ENCODE peak calls at places on chromosomes 2 and 18, in nine cellular contexts. N is pancreas, T is cardiac fibroblast, G is cardiac muscle cell, I is HFFc6, F is GM20000, X is fibroblast of the aortic adventitia, Z is GM12865, U is testis. R is an unnamed sample.

GRCh38 chr2:95354469-95354901 is 48.0 kb upstream of the FAHD2A start:
- DNase-seq in N (no peak), T (no peak), G (no peak), I (no peak), F (no peak), X (no peak), Z (no peak), U (no peak), R (no peak)

GRCh38 chr2:56369316-56369715 is 185.5 kb downstream of the CCDC85A start:
- DNase-seq in N (no peak), T (peak), G (no peak), I (peak), F (no peak), X (no peak), Z (no peak), U (no peak), R (no peak)

GRCh38 chr2:159933040-159933726 is 129.2 kb downstream of the PLA2R1 start:
- DNase-seq in N (no peak), T (no peak), G (no peak), I (no peak), F (no peak), X (no peak), Z (no peak), U (no peak), R (no peak)

GRCh38 chr2:74025971-74026612 is 41.4 kb downstream of the TET3 start:
- DNase-seq in N (no peak), T (peak), G (no peak), I (peak), F (no peak), X (no peak), Z (no peak), U (no peak), R (peak)

GRCh38 chr2:61014805-61015204 is 2.7 kb upstream of the PEX13 start:
- DNase-seq in N (no peak), T (no peak), G (no peak), I (no peak), F (no peak), X (no peak), Z (no peak), U (no peak), R (no peak)

GRCh38 chr2:63858291-63858690 is 16.6 kb downstream of the UGP2 start:
- DNase-seq in N (no peak), T (no peak), G (no peak), I (no peak), F (no peak), X (no peak), Z (no peak), U (no peak), R (no peak)

GRCh38 chr2:239377591-239377990 is 23.2 kb downstream of the HDAC4 start:
- DNase-seq in N (no peak), T (no peak), G (no peak), I (no peak), F (no peak), X (no peak), Z (no peak), U (no peak), R (no peak)

GRCh38 chr2:197024206-197024605 is 97.7 kb upstream of the PGAP1 start:
- DNase-seq in N (no peak), T (no peak), G (no peak), I (no peak), F (no peak), X (no peak), Z (no peak), U (no peak), R (no peak)

GRCh38 chr18:10927980-10928605 is 221.3 kb downstream of the PIEZO2 start:
- DNase-seq in N (no peak), T (peak), G (no peak), I (no peak), F (peak), X (peak), Z (peak), U (no peak), R (no peak)

GRCh38 chr18:62249478-62250097 is 62.5 kb downstream of the RELCH start:
- DNase-seq in N (peak), T (peak), G (peak), I (peak), F (peak), X (peak), Z (peak), U (peak), R (peak)

GRCh38 chr18:519019-519879 is 18.7 kb upstream of the COLEC12 start:
- DNase-seq in N (peak), T (peak), G (peak), I (no peak), F (peak), X (peak), Z (peak), U (peak), R (peak)

GRCh38 chr2:172415759-172416158 is 11.6 kb upstream of the ITGA6 start:
- DNase-seq in N (no peak), T (no peak), G (no peak), I (no peak), F (no peak), X (no peak), Z (no peak), U (no peak), R (no peak)

GRCh38 chr18:56202567-56203136 is 435.7 kb downstream of the TXNL1 start:
- DNase-seq in N (no peak), T (peak), G (no peak), I (no peak), F (no peak), X (peak), Z (no peak), U (no peak), R (no peak)

DNA sequence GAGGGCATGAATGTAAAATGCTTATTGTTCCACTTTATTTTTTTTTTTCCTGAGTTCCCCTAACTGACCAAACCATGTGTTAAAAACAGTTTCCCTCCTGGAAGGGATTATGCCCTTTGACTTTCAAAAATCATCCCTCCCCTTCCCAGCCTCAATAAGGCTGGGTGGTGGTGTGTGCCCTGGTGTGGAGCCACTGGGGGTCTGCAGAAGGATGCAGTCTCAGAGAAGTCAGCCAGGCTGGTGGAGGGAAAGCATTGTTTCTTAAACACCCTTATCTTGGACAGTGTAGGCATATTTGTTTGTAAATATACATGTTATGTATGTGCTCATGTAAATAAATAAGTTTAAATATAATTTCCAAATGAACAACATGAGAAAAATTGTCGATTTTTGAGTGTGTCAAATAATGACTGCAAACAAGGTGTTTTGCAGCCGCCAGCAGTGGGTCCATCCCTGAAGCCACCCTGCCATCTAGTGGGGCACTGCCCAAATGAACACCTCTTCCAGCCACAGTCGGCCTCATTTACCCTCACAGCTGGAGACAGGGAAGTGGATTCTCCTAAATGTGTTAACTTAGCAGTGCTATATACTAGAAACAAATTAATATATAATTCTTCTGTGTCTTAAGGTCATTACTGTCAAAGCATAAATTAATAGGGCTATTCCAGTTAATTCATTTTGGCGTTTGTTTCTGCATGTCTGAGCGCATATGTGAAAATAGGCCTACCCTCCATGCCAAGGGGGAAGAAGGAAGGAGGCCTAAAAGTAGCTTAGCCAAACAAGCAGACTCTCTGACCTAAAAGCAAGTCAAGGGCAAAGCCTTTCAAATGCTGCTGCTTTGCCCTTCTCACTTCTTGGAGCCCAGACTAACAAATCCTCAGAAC is 209.6 kb upstream of the PIK3C3 start:
- DNase-seq in N (peak), T (peak), G (peak), I (peak), F (peak), X (peak), Z (peak), U (peak), R (peak)
- TF ChIP-seq CTCF in N (peak), T (peak), G (peak), I (peak), F (peak), X (no peak), Z (peak), U (no peak), R (peak)

DNA sequence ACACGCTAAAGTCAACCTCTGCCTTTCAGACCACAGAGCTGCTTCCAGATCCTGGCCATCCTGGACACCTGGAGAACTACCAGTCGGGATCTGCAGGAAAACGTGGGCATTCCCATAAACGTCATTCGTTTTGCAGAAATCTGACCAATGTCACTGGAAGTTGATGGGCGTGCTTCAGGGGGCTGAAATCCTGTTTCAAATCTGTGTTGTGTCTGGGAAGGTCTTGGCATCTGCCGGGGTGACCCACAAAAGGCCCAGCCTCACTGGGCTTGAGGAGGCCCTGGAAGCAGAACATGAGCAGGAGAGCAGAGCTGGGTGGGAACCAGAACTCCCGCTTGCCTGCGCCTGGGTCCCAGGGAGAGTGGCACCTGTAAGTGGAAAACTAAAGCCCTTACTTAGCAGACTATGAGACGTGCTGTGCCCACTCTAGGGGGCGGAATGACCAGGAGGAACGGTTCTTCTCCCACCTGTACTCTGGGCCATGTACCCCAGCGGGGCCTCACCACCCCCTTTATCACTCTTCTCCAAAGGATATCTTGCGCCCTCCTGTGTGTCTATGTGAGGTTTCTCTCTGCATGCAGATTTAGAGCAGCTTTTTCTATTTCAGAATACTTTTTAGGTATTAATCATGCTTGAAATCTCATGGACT is 200.9 kb downstream of the FAM210A start:
- DNase-seq in N (peak), T (no peak), G (no peak), I (no peak), F (no peak), X (no peak), Z (no peak), U (no peak), R (no peak)
- TF ChIP-seq CTCF in N (no peak), T (no peak), G (no peak), I (no peak), F (no peak), X (no peak), Z (no peak), U (no peak), R (no peak)

GRCh38 chr2:173496746-173497145 is 142.1 kb downstream of the CDCA7 start:
- DNase-seq in N (no peak), T (peak), G (no peak), I (peak), F (no peak), X (peak), Z (no peak), U (no peak), R (peak)

GRCh38 chr2:173488861-173489260 is 134.2 kb downstream of the CDCA7 start:
- DNase-seq in N (no peak), T (peak), G (no peak), I (no peak), F (no peak), X (no peak), Z (no peak), U (no peak), R (no peak)

DNA sequence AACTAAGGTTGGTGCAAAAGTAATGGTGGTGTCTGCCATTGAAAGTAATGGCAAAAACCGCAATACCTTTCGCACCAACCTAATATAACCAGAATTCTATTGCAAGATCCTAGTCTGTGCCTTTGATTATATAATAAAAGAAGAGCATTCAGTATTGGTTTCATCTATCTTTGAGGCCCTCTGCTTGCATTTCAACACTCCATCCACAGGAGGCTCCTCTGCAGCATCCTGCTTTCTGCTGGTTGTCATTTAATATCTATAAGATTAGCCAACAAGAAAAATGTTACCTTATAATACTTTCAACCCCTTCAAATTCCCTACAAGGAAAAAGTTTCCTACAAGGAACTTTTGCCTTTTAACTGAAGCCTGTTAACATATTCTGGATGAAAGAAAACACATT is 139.2 kb downstream of the CDCA7 start:
- DNase-seq in N (no peak), T (no peak), G (no peak), I (no peak), F (no peak), X (no peak), Z (no peak), U (no peak), R (no peak)
- TF ChIP-seq CTCF in N (no peak), T (no peak), G (no peak), I (peak), F (no peak), X (peak), Z (no peak), U (no peak), R (no peak)

DNA sequence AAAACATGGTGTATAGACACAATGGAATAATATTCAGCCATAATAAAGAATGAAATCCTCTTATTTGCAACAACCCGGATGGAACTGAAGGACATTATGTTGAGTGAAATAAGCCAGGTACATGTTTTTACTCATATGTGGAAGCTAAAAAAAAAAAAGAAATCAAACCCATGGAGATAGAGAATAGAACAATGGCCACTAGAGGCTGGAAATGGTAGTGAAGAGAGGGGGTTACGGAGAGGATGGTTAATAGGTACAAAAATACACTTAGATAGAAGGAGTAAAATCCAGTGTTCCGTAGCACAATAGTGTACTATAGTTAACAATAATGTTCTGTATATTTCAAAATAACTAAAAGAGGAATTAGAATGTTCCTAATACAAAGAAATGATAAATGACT is 12.8 kb upstream of the KIAA2012 start:
- DNase-seq in N (no peak), T (no peak), G (no peak), I (no peak), F (no peak), X (no peak), Z (no peak), U (no peak), R (no peak)
- TF ChIP-seq CTCF in N (no peak), T (peak), G (peak), I (peak), F (no peak), X (peak), Z (peak), U (no peak), R (peak)

GRCh38 chr18:8766576-8767253 is 61.4 kb downstream of the MTCL1 start:
- DNase-seq in N (no peak), T (no peak), G (no peak), I (no peak), F (no peak), X (no peak), Z (no peak), U (peak), R (no peak)
- TF ChIP-seq CTCF in N (no peak), T (no peak), G (no peak), I (no peak), F (no peak), X (no peak), Z (no peak), U (no peak), R (no peak)